ENCODE peak calls at places on chromosomes 4 and X, in ten cellular contexts. T is cardiac muscle cell; G is hepatocyte; Y is suprapubic skin; I is aorta; H is effector memory CD4-positive, alpha-beta T cell; D is HCT116; B is MG63; Z is breast epithelium; V is body of pancreas. M is an unnamed sample. For H3K36me3 and H3K27me3, the result is how much of the 10 kb centered on the place peaks cover.

GRCh38 chr4:7588002-7588401 is 153.3 kb upstream of the PSAPL1 start:
- DNase-seq in T (no peak), G (no peak), Y (no peak), I (no peak), H (no peak), D (no peak), B (no peak), Z (no peak), V (no peak), M (no peak)

GRCh38 chrX:18354369-18355329 is at the start of gene SCML2:
- DNase-seq in T (peak), G (peak), Y (no peak), I (no peak), H (no peak), D (no peak), B (peak), Z (no peak), V (peak), M (peak)

GRCh38 chrX:107673933-107674479 is 45.7 kb downstream of the PRPS1 start:
- DNase-seq in T (peak), G (peak), Y (peak), I (peak), H (peak), D (no peak), B (no peak), Z (peak), V (peak), M (peak)

GRCh38 chrX:8724176-8724757 is 7.7 kb downstream of the ANOS1 start:
- DNase-seq in T (peak), G (no peak), Y (no peak), I (no peak), H (no peak), D (no peak), B (no peak), Z (no peak), V (no peak), M (peak)

GRCh38 chr4:13538427-13538973 is 5.8 kb downstream of the NKX3-2 start:
- DNase-seq in T (no peak), G (no peak), Y (no peak), I (no peak), H (no peak), D (no peak), B (no peak), Z (no peak), V (no peak), M (peak)

GRCh38 chrX:34656467-34656841 is 631 bp downstream of the TMEM47 start:
- DNase-seq in T (no peak), G (peak), Y (peak), I (peak), H (no peak), D (no peak), B (no peak), Z (no peak), V (no peak), M (peak)

GRCh38 chr4:86054676-86055075 is 305.2 kb downstream of the MAPK10 start:
- DNase-seq in T (no peak), G (no peak), Y (no peak), I (no peak), H (no peak), D (no peak), B (no peak), Z (no peak), V (no peak), M (no peak)

GRCh38 chr4:20723463-20723862 is 23.2 kb downstream of the PACRGL start:
- DNase-seq in T (no peak), G (no peak), Y (no peak), I (no peak), H (no peak), D (no peak), B (no peak), Z (no peak), V (no peak), M (no peak)

GRCh38 chr4:141102367-141102766 is 30.9 kb downstream of the RNF150 start:
- DNase-seq in T (peak), G (peak), Y (no peak), I (no peak), H (no peak), D (no peak), B (peak), Z (no peak), V (no peak), M (no peak)

GRCh38 chr4:186912606-186913005 is 188.9 kb upstream of the FAT1 start:
- DNase-seq in T (no peak), G (no peak), Y (no peak), I (no peak), H (no peak), D (no peak), B (no peak), Z (no peak), V (no peak), M (no peak)

GRCh38 chr4:39032218-39033085 is at the start of gene TMEM156:
- DNase-seq in T (peak), G (no peak), Y (no peak), I (no peak), H (peak), D (no peak), B (no peak), Z (no peak), V (no peak), M (no peak)

GRCh38 chrX:100819534-100819836 is 706 bp upstream of the CSTF2 start:
- DNase-seq in T (no peak), G (no peak), Y (no peak), I (no peak), H (no peak), D (no peak), B (no peak), Z (no peak), V (no peak), M (no peak)

GRCh38 chr4:2163311-2163821 is 78.6 kb downstream of the HAUS3 start:
- DNase-seq in T (peak), G (no peak), Y (no peak), I (no peak), H (no peak), D (no peak), B (no peak), Z (no peak), V (no peak), M (no peak)

GRCh38 chrX:140480765-140481164 is 24.1 kb downstream of the SOX3 start:
- DNase-seq in T (no peak), G (no peak), Y (no peak), I (no peak), H (no peak), D (no peak), B (peak), Z (no peak), V (no peak), M (no peak)

GRCh38 chr4:34365891-34366290 is 1878.4 kb downstream of the ARAP2 start:
- DNase-seq in T (no peak), G (no peak), Y (no peak), I (no peak), H (no peak), D (no peak), B (no peak), Z (no peak), V (no peak), M (peak)

GRCh38 chr4:76752911-76753494 is 144.9 kb downstream of the SOWAHB start:
- DNase-seq in T (peak), G (peak), Y (no peak), I (peak), H (no peak), D (peak), B (peak), Z (no peak), V (no peak), M (no peak)

GRCh38 chr4:20043992-20044391 is 207.7 kb upstream of the SLIT2 start:
- DNase-seq in T (peak), G (no peak), Y (no peak), I (no peak), H (no peak), D (no peak), B (no peak), Z (no peak), V (no peak), M (no peak)

DNA sequence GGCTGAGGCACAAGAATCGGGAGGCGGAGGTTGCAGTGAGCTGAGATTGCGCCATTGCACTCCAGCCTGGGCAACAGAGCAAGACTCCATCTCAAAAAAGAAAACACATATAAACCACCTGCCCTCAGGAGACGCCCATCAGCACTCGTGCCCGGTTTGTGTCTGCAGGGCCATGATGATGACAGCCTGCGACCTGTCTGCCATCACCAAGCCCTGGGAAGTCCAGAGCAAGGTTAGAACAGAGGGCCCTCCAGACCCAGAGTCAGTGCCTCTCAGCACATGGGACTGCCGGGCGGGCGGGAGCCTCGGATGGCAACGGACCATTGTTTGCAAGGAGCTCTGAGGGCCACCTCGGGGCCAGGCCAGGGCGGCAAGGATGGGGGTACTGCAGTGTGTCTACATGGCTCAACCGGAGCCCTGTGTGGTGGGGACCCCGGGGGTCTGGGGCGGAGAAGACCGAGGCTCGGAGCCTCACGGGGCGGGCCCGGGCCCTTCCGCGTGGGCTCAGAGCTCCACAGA is 9.3 kb downstream of the ATP5ME start:
- DNase-seq in T (no peak), G (no peak), Y (peak), I (peak), H (no peak), D (no peak), B (no peak), Z (no peak), V (no peak), M (no peak)
- H3K4me3 ChIP-seq in T (no peak), G (no peak), Y (no peak), I (no peak), H (no peak), D (no peak), B (no peak), Z (peak), V (no peak), M (no peak)

DNA sequence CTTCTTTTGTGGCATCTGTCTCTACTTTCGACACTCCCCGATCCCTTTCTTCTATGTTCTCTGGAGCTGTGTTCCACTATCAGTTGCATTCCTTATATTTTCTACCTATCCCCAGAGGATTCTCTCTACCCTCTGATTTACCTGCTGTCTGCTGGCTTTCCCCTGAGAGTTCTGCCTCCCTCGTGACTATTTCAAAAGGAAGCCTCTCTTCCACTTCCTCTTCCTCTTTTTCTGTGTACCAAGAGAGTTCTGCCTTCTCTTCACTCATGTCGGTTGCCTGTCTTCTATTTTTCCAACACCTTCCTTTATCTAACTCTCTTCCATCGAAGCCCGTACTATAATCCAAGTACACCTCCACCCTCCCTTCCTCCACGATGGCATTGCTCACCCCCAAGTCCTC is 631.7 kb downstream of the SMARCA1 start:
- DNase-seq in T (no peak), G (no peak), Y (no peak), I (no peak), H (no peak), D (no peak), B (no peak), Z (no peak), V (no peak), M (no peak)
- H3K36me3 ChIP-seq in T (under half), G (under half), Y (under half), I (under half), H (under half), D (under half), B (under half), Z (under half), V (under half), M (under half)

GRCh38 chr4:148447672-148448071 is 5.5 kb upstream of the NR3C2 start:
- DNase-seq in T (no peak), G (no peak), Y (no peak), I (no peak), H (peak), D (no peak), B (no peak), Z (no peak), V (peak), M (peak)
- H3K27me3 ChIP-seq in T (half or more), G (under half), Y (under half), I (under half), H (under half), D (under half), B (under half), Z (under half), V (under half), M (under half)

GRCh38 chr4:124449881-124450280 is 262.7 kb downstream of the ANKRD50 start:
- DNase-seq in T (no peak), G (no peak), Y (no peak), I (no peak), H (no peak), D (no peak), B (no peak), Z (no peak), V (no peak), M (no peak)
- H3K4me3 ChIP-seq in T (no peak), G (no peak), Y (no peak), I (no peak), H (no peak), D (no peak), B (no peak), Z (no peak), V (no peak), M (no peak)

DNA sequence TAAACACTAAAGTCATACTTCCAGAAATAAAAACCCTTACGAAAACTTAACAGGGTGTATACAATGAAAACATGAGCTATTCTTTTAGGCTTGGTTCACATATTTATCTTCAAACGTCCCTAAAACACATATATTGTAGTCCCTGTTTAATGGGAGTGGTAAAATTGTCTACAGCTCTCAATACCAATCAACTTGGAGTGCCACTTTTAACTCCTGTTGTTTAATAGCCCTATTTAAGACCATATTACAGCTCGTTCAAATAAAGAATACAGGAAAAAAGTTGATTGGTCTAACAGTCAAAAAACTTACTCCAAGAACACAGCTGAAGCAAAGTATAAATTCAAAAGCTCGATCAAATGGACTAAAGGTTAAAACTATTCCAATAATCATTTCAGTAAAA is 3.9 kb downstream of the UBE2D3 start:
- DNase-seq in T (no peak), G (no peak), Y (no peak), I (no peak), H (no peak), D (no peak), B (no peak), Z (no peak), V (no peak), M (no peak)
- H3K36me3 ChIP-seq in T (under half), G (under half), Y (under half), I (under half), H (under half), D (under half), B (half or more), Z (under half), V (under half), M (under half)

GRCh38 chr4:158845166-158846041 is 76.6 kb downstream of the FNIP2 start:
- DNase-seq in T (no peak), G (no peak), Y (no peak), I (no peak), H (no peak), D (no peak), B (no peak), Z (no peak), V (no peak), M (peak)
- H3K27me3 ChIP-seq in T (under half), G (under half), Y (under half), I (under half), H (under half), D (under half), B (under half), Z (under half), V (under half), M (under half)

M was measured in H7.